ENCODE peak calls at places on chromosome 2, in seven cellular contexts. Z, S, B, M, L, T and X are unnamed samples.

GRCh38 chr2:233756429-233757081 is 3.5 kb upstream of the UGT1A1 start:
- DNase-seq in Z (peak; percentile 47), S (no peak), B (no peak), M (no peak), L (peak; percentile 22), T (no peak), X (no peak)

GRCh38 chr2:11254100-11254536 is 90.3 kb downstream of the ROCK2 start:
- DNase-seq in Z (no peak), S (no peak), B (no peak), M (no peak), L (no peak), T (no peak), X (no peak)

GRCh38 chr2:227508001-227508400 is 36.0 kb downstream of the AGFG1 start:
- DNase-seq in Z (no peak), S (no peak), B (no peak), M (no peak), L (no peak), T (no peak), X (no peak)

GRCh38 chr2:31241625-31242270 is 7.8 kb downstream of the EHD3 start:
- DNase-seq in Z (no peak), S (no peak), B (no peak), M (no peak), L (no peak), T (no peak), X (no peak)

GRCh38 chr2:7704296-7704865 is 787.2 kb downstream of the RNF144A start:
- DNase-seq in Z (no peak), S (no peak), B (no peak), M (no peak), L (no peak), T (no peak), X (no peak)

GRCh38 chr2:937530-937929 is 13.1 kb upstream of the SNTG2 start:
- DNase-seq in Z (peak; percentile 75), S (no peak), B (no peak), M (no peak), L (no peak), T (no peak), X (no peak)

GRCh38 chr2:45826889-45827635 is 175.6 kb downstream of the PRKCE start:
- DNase-seq in Z (peak; percentile 88), S (no peak), B (no peak), M (no peak), L (no peak), T (peak; percentile 33), X (no peak)

GRCh38 chr2:10712186-10712809 is 9.1 kb upstream of the ATP6V1C2 start:
- DNase-seq in Z (no peak), S (no peak), B (no peak), M (no peak), L (no peak), T (no peak), X (no peak)

GRCh38 chr2:150222317-150222716 is 265.1 kb downstream of the RND3 start:
- DNase-seq in Z (no peak), S (no peak), B (no peak), M (no peak), L (no peak), T (no peak), X (no peak)

GRCh38 chr2:218291934-218292699 is at the start of gene TMBIM1:
- DNase-seq in Z (peak; percentile 80), S (peak; percentile 85), B (peak; percentile 38), M (peak; percentile 77), L (peak; percentile 88), T (peak; percentile 75), X (peak; percentile 58)

GRCh38 chr2:3041841-3042600 is 335.6 kb downstream of the EIPR1 start:
- DNase-seq in Z (peak; percentile 24), S (no peak), B (no peak), M (no peak), L (peak; percentile 90), T (no peak), X (no peak)

GRCh38 chr2:74862268-74862964 is 28.5 kb downstream of the HK2 start:
- DNase-seq in Z (no peak), S (no peak), B (no peak), M (no peak), L (no peak), T (no peak), X (no peak)

GRCh38 chr2:145919507-145919906 is 1399.6 kb upstream of the ZEB2 start:
- DNase-seq in Z (no peak), S (no peak), B (no peak), M (no peak), L (no peak), T (no peak), X (no peak)

GRCh38 chr2:37855283-37856041 is 69.6 kb upstream of the RMDN2 start:
- DNase-seq in Z (no peak), S (no peak), B (no peak), M (no peak), L (no peak), T (no peak), X (no peak)

GRCh38 chr2:43018179-43019024 is 208.0 kb downstream of the ZFP36L2 start:
- DNase-seq in Z (no peak), S (no peak), B (peak; percentile 85), M (no peak), L (peak; percentile 77), T (peak; percentile 87), X (peak; percentile 79)

GRCh38 chr2:98896944-98897343 is 39.1 kb downstream of the CRACDL start:
- DNase-seq in Z (no peak), S (no peak), B (no peak), M (no peak), L (no peak), T (no peak), X (no peak)

GRCh38 chr2:62897187-62897827 is 153.3 kb upstream of the OTX1 start:
- DNase-seq in Z (no peak), S (no peak), B (no peak), M (no peak), L (no peak), T (no peak), X (no peak)

GRCh38 chr2:64104944-64105343 is 39.3 kb downstream of the PELI1 start:
- DNase-seq in Z (no peak), S (no peak), B (no peak), M (no peak), L (no peak), T (no peak), X (no peak)

GRCh38 chr2:10194021-10194820 is 71.7 kb downstream of the RRM2 start:
- DNase-seq in Z (no peak), S (no peak), B (no peak), M (peak; percentile 7), L (no peak), T (no peak), X (no peak)

GRCh38 chr2:120893874-120894584 is 158.4 kb downstream of the GLI2 start:
- DNase-seq in Z (no peak), S (no peak), B (no peak), M (no peak), L (no peak), T (no peak), X (no peak)

GRCh38 chr2:143572421-143572820 is 443.2 kb downstream of the ARHGAP15 start:
- DNase-seq in Z (no peak), S (no peak), B (no peak), M (no peak), L (no peak), T (no peak), X (no peak)

GRCh38 chr2:33210626-33211025 is 263.9 kb downstream of the LTBP1 start:
- DNase-seq in Z (peak; percentile 95), S (no peak), B (no peak), M (peak; percentile 5), L (no peak), T (no peak), X (no peak)

GRCh38 chr2:4604767-4605166 is 901.4 kb downstream of the DCDC2C start:
- DNase-seq in Z (no peak), S (no peak), B (no peak), M (no peak), L (no peak), T (no peak), X (no peak)

GRCh38 chr2:165022781-165023180 is 67.5 kb upstream of the SLC38A11 start:
- DNase-seq in Z (no peak), S (no peak), B (no peak), M (no peak), L (no peak), T (no peak), X (no peak)

GRCh38 chr2:31442376-31442775 is 27.8 kb upstream of the XDH start:
- DNase-seq in Z (no peak), S (no peak), B (no peak), M (no peak), L (no peak), T (no peak), X (no peak)

GRCh38 chr2:164896226-164896625 is 54.6 kb upstream of the COBLL1 start:
- DNase-seq in Z (no peak), S (no peak), B (no peak), M (no peak), L (no peak), T (no peak), X (no peak)

GRCh38 chr2:99602475-99602874 is 112.7 kb upstream of the REV1 start:
- DNase-seq in Z (peak; percentile 41), S (no peak), B (no peak), M (no peak), L (no peak), T (no peak), X (no peak)